ENCODE peak calls at places on chromosome 14, in four cellular contexts. One of them, this sample, is unnamed. For H3K4me1, the result is how much of the 10 kb centered on the place peaks cover.

GRCh38 chr14:104588066-104588857 is 8.7 kb downstream of the C14orf180 start:
- DNase-seq in heart right ventricle: peak
- DNase-seq in esophagus muscularis mucosa: no peak
- DNase-seq in PC-9: no peak
- DNase-seq in this sample: no peak

GRCh38 chr14:105397350-105397931 is 897 bp upstream of the TEX22 start:
- DNase-seq in esophagus muscularis mucosa: no peak
- DNase-seq in PC-9: no peak
- DNase-seq in heart right ventricle: peak
- DNase-seq in this sample: no peak

GRCh38 chr14:100147181-100147631 is 12.2 kb downstream of the DEGS2 start:
- DNase-seq in heart right ventricle: no peak
- DNase-seq in PC-9: no peak
- DNase-seq in esophagus muscularis mucosa: no peak
- DNase-seq in this sample: no peak

GRCh38 chr14:77124345-77125274 is 17.0 kb downstream of the ZDHHC22 start:
- DNase-seq in PC-9: peak
- DNase-seq in esophagus muscularis mucosa: no peak
- DNase-seq in heart right ventricle: peak
- DNase-seq in this sample: no peak

GRCh38 chr14:79656086-79656485 is 555.2 kb downstream of the DIO2 start:
- DNase-seq in PC-9: no peak
- DNase-seq in esophagus muscularis mucosa: no peak
- DNase-seq in heart right ventricle: no peak
- DNase-seq in this sample: no peak

GRCh38 chr14:26773906-26774593 is 176.2 kb upstream of the NOVA1 start:
- DNase-seq in PC-9: no peak
- DNase-seq in esophagus muscularis mucosa: no peak
- DNase-seq in heart right ventricle: no peak
- DNase-seq in this sample: peak

GRCh38 chr14:66645716-66646115 is 137.8 kb downstream of the GPHN start:
- DNase-seq in heart right ventricle: no peak
- DNase-seq in esophagus muscularis mucosa: no peak
- DNase-seq in PC-9: no peak
- DNase-seq in this sample: peak

GRCh38 chr14:76348898-76349297 is 27.0 kb upstream of the ESRRB start:
- DNase-seq in PC-9: no peak
- DNase-seq in heart right ventricle: peak
- DNase-seq in esophagus muscularis mucosa: no peak
- DNase-seq in this sample: no peak

GRCh38 chr14:64767215-64767964 is 63.2 kb downstream of the PLEKHG3 start:
- DNase-seq in PC-9: no peak
- DNase-seq in esophagus muscularis mucosa: no peak
- DNase-seq in heart right ventricle: no peak
- DNase-seq in this sample: no peak

GRCh38 chr14:36450550-36450949 is 69.5 kb downstream of the NKX2-1 start:
- DNase-seq in heart right ventricle: no peak
- DNase-seq in PC-9: no peak
- DNase-seq in esophagus muscularis mucosa: no peak
- DNase-seq in this sample: no peak

GRCh38 chr14:85536835-85537195 is 6.9 kb downstream of the FLRT2 start:
- DNase-seq in PC-9: no peak
- DNase-seq in esophagus muscularis mucosa: no peak
- DNase-seq in heart right ventricle: no peak
- DNase-seq in this sample: no peak

GRCh38 chr14:102795060-102795925 is 18.0 kb downstream of the TRAF3 start:
- DNase-seq in PC-9: peak
- DNase-seq in esophagus muscularis mucosa: no peak
- DNase-seq in heart right ventricle: no peak
- DNase-seq in this sample: peak

GRCh38 chr14:77307099-77307496 is 13.6 kb downstream of the POMT2 start:
- DNase-seq in esophagus muscularis mucosa: no peak
- DNase-seq in PC-9: no peak
- DNase-seq in heart right ventricle: no peak
- DNase-seq in this sample: no peak

GRCh38 chr14:77406086-77406485 is 17.2 kb downstream of the NOXRED1 start:
- DNase-seq in PC-9: no peak
- DNase-seq in esophagus muscularis mucosa: no peak
- DNase-seq in heart right ventricle: no peak
- DNase-seq in this sample: no peak

GRCh38 chr14:94163806-94164205 is 10.3 kb upstream of the PPP4R4 start:
- DNase-seq in PC-9: no peak
- DNase-seq in esophagus muscularis mucosa: no peak
- DNase-seq in heart right ventricle: no peak
- DNase-seq in this sample: no peak

GRCh38 chr14:81219821-81220487 is 805 bp downstream of the GTF2A1 start:
- DNase-seq in PC-9: no peak
- DNase-seq in esophagus muscularis mucosa: no peak
- DNase-seq in heart right ventricle: peak
- DNase-seq in this sample: no peak

GRCh38 chr14:99853206-99853605 is 60.0 kb downstream of the EML1 start:
- DNase-seq in esophagus muscularis mucosa: no peak
- DNase-seq in PC-9: no peak
- DNase-seq in heart right ventricle: peak
- DNase-seq in this sample: no peak

GRCh38 chr14:76768201-76768656 is 7.0 kb downstream of the VASH1 start:
- DNase-seq in PC-9: peak
- DNase-seq in esophagus muscularis mucosa: no peak
- DNase-seq in heart right ventricle: peak
- DNase-seq in this sample: no peak

GRCh38 chr14:76186318-76187027 is 34.8 kb downstream of the GPATCH2L start:
- DNase-seq in PC-9: no peak
- DNase-seq in heart right ventricle: no peak
- DNase-seq in esophagus muscularis mucosa: no peak
- DNase-seq in this sample: no peak

DNA sequence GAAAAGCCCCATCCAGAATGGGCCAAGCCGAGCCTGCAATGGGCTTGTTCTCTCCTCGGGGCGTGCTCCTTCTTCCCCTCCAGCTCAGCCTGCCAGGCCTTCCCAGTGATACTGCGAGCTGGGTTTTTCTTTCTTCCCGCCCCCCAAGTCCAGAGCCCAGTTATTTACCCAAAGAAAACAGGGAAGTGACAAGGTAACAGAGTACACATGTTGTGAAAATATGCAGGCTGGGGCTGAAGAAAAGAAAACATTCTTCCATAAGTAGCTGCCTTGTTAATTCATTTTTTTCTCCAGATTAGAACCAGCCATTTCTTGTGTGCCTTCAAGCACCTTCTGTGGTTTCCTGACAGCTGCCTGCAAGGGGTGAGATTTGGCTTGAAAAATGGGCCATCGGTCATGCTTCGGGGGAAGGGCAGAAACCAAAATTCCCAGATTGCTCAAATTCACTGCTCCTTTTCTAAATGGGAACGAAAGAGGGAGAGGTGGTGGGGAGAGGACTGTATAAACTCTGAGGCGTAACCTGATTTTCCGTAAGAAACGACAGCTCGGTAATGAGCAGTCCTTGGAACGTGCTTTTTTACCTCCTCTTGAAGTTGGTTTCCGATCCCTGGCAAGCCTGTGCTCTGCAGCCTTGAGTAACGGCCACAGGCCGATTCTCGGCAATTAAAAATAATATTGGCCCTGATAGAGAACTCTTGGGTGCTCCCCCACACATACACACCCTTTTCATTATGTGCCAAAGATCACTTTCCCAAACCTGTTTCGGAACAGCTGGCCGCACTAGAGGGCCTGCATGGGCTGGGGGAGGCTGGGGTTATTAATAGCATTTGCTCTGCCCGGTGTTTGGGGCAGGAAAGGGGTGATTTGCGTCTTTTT is 229.4 kb downstream of the ZFP36L1 start:
- DNase-seq in esophagus muscularis mucosa: no peak
- DNase-seq in PC-9: no peak
- DNase-seq in heart right ventricle: no peak
- DNase-seq in this sample: no peak
- H3K4me1 ChIP-seq in esophagus muscularis mucosa: half or more
- H3K4me1 ChIP-seq in PC-9: half or more
- H3K4me1 ChIP-seq in heart right ventricle: under half
- H3K4me1 ChIP-seq in this sample: under half

DNA sequence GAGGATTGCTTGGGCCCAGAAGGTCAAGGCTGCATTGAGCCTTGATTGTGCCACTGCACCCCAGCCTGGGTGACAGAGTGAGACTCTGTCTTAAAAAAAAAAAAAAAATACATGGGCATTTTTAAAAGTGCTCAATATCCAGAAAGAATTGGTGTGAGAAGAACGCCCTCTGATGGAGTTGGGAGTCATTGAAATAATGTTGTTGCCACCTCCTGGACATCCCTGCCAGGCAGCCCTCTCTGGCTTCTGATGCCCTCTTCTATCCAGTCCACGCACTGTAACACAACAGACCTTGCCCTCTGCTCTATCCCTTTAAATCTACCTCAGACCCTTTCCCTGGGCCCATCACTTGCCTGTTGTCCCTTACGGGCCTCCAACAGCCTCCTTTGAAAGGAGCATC is 4.9 kb downstream of the PTGDR start:
- DNase-seq in esophagus muscularis mucosa: no peak
- DNase-seq in heart right ventricle: no peak
- DNase-seq in PC-9: no peak
- DNase-seq in this sample: no peak
- TF ChIP-seq CTCF in esophagus muscularis mucosa: no peak
- TF ChIP-seq CTCF in heart right ventricle: no peak
- TF ChIP-seq CTCF in PC-9: peak
- TF ChIP-seq CTCF in this sample: peak

GRCh38 chr14:92039720-92040430 is at the start of gene TRIP11:
- DNase-seq in heart right ventricle: peak
- DNase-seq in PC-9: peak
- DNase-seq in esophagus muscularis mucosa: peak
- DNase-seq in this sample: peak
- H3K4me1 ChIP-seq in heart right ventricle: under half
- H3K4me1 ChIP-seq in PC-9: under half
- H3K4me1 ChIP-seq in esophagus muscularis mucosa: half or more
- H3K4me1 ChIP-seq in this sample: under half

GRCh38 chr14:63493246-63493645 is 49.9 kb downstream of the PPP2R5E start:
- DNase-seq in PC-9: no peak
- DNase-seq in heart right ventricle: no peak
- DNase-seq in esophagus muscularis mucosa: no peak
- DNase-seq in this sample: peak
- TF ChIP-seq CTCF in PC-9: no peak
- TF ChIP-seq CTCF in heart right ventricle: no peak
- TF ChIP-seq CTCF in esophagus muscularis mucosa: no peak
- TF ChIP-seq CTCF in this sample: peak

DNA sequence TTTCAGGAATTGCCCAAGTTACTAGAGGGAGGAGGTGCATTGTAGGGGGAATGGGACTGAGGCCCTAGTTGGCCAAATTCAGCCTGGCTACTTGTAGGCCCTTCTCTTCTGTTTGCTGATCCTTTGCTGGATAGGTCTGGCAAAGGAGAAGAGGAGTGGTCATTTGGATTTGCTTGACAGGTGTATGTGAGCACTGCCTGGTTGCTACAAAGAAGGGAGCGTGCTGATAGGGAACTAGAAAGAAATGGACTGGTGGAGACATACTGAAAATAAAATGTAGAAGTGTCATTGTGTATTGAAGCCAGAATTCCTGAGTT is 3.6 kb downstream of the PSMA6 start:
- DNase-seq in esophagus muscularis mucosa: no peak
- DNase-seq in PC-9: no peak
- DNase-seq in heart right ventricle: no peak
- DNase-seq in this sample: no peak
- H3K4me1 ChIP-seq in esophagus muscularis mucosa: half or more
- H3K4me1 ChIP-seq in PC-9: under half
- H3K4me1 ChIP-seq in heart right ventricle: half or more
- H3K4me1 ChIP-seq in this sample: under half

This sample was measured in foreskin keratinocyte.